ENCODE peak calls at places on chromosomes 6 and 20, in ten cellular contexts. E, X, Z, A, M, L, W, H, T and F are unnamed samples.

GRCh38 chr20:63280929-63281545 is 8.4 kb downstream of the ARFGAP1 start:
- DNase-seq in E (no peak), X (no peak), Z (no peak), A (peak), M (no peak), L (no peak), W (no peak), H (no peak), T (no peak), F (no peak)

GRCh38 chr20:3203315-3204123 is 963 bp downstream of the DDRGK1 start:
- DNase-seq in E (peak), X (no peak), Z (peak), A (no peak), M (no peak), L (no peak), W (no peak), H (peak), T (peak), F (no peak)

GRCh38 chr6:170089937-170090335 is 200.9 kb downstream of the DLL1 start:
- DNase-seq in E (no peak), X (no peak), Z (no peak), A (no peak), M (no peak), L (no peak), W (no peak), H (no peak), T (no peak), F (no peak)

GRCh38 chr6:7693827-7694226 is 32.1 kb upstream of the BMP6 start:
- DNase-seq in E (no peak), X (no peak), Z (no peak), A (no peak), M (no peak), L (no peak), W (no peak), H (no peak), T (no peak), F (no peak)

GRCh38 chr6:139539852-139540251 is 165.4 kb upstream of the CITED2 start:
- DNase-seq in E (peak), X (peak), Z (peak), A (peak), M (no peak), L (peak), W (no peak), H (peak), T (peak), F (no peak)

GRCh38 chr20:43843096-43843964 is 71.3 kb upstream of the TOX2 start:
- DNase-seq in E (peak), X (peak), Z (peak), A (peak), M (no peak), L (no peak), W (no peak), H (no peak), T (peak), F (no peak)

GRCh38 chr6:146856296-146856695 is 257.5 kb downstream of the ADGB start:
- DNase-seq in E (no peak), X (no peak), Z (no peak), A (no peak), M (no peak), L (no peak), W (no peak), H (no peak), T (no peak), F (no peak)

GRCh38 chr6:17962436-17963031 is 24.9 kb downstream of the KIF13A start:
- DNase-seq in E (peak), X (peak), Z (peak), A (peak), M (no peak), L (no peak), W (no peak), H (peak), T (peak), F (peak)

GRCh38 chr6:24154121-24154520 is 28.1 kb downstream of the NRSN1 start:
- DNase-seq in E (no peak), X (peak), Z (peak), A (no peak), M (no peak), L (no peak), W (no peak), H (no peak), T (no peak), F (no peak)

GRCh38 chr6:1024587-1024986 is 287.3 kb upstream of the FOXQ1 start:
- DNase-seq in E (peak), X (no peak), Z (peak), A (peak), M (no peak), L (no peak), W (no peak), H (peak), T (peak), F (no peak)

GRCh38 chr6:52552278-52552643 is 24.6 kb downstream of the TRAM2 start:
- DNase-seq in E (no peak), X (no peak), Z (no peak), A (no peak), M (no peak), L (no peak), W (no peak), H (no peak), T (no peak), F (no peak)

GRCh38 chr6:90131614-90132423 is 164.8 kb downstream of the BACH2 start:
- DNase-seq in E (peak), X (no peak), Z (no peak), A (no peak), M (no peak), L (no peak), W (no peak), H (no peak), T (no peak), F (no peak)

GRCh38 chr6:131182991-131183425 is 47.7 kb downstream of the AKAP7 start:
- DNase-seq in E (peak), X (no peak), Z (no peak), A (peak), M (no peak), L (no peak), W (no peak), H (peak), T (no peak), F (peak)

GRCh38 chr6:142167472-142167871 is 20.4 kb downstream of the VTA1 start:
- DNase-seq in E (no peak), X (no peak), Z (no peak), A (no peak), M (no peak), L (no peak), W (no peak), H (no peak), T (no peak), F (no peak)

GRCh38 chr6:118397653-118398052 is 150.4 kb upstream of the PLN start:
- DNase-seq in E (no peak), X (no peak), Z (no peak), A (no peak), M (no peak), L (no peak), W (no peak), H (no peak), T (no peak), F (no peak)

GRCh38 chr6:38068854-38069253 is 249.3 kb downstream of the ZFAND3 start:
- DNase-seq in E (peak), X (no peak), Z (no peak), A (no peak), M (no peak), L (no peak), W (no peak), H (no peak), T (no peak), F (peak)